ENCODE peak calls at places on chromosomes 6 and 20, in six cellular contexts. F, M, I, K, S and Y are unnamed samples. For H3K9me3, the result is how much of the 10 kb centered on the place peaks cover.

GRCh38 chr6:160494576-160494975 is 146.4 kb downstream of the SLC22A3 start:
- DNase-seq in F (no peak), M (no peak), I (no peak), K (no peak), S (no peak), Y (no peak)

GRCh38 chr6:27839303-27840081 is 72.7 kb downstream of the OR2B2 start:
- DNase-seq in F (no peak), M (peak), I (no peak), K (peak), S (peak), Y (peak)

GRCh38 chr20:35059612-35060011 is 33.0 kb downstream of the TRPC4AP start:
- DNase-seq in F (no peak), M (no peak), I (no peak), K (no peak), S (no peak), Y (no peak)

GRCh38 chr20:13492001-13492480 is 146.7 kb downstream of the TASP1 start:
- DNase-seq in F (peak), M (no peak), I (no peak), K (peak), S (no peak), Y (peak)

GRCh38 chr6:52537001-52537753 is 39.7 kb downstream of the TRAM2 start:
- DNase-seq in F (no peak), M (no peak), I (no peak), K (no peak), S (no peak), Y (no peak)

GRCh38 chr6:24493945-24494725 is 634 bp upstream of the ALDH5A1 start:
- DNase-seq in F (no peak), M (no peak), I (no peak), K (no peak), S (no peak), Y (no peak)

GRCh38 chr6:113969888-113970807 is 800 bp downstream of the HDAC2 start:
- DNase-seq in F (no peak), M (peak), I (peak), K (peak), S (peak), Y (peak)

GRCh38 chr6:44116643-44117382 is 10.4 kb downstream of the MRPL14 start:
- DNase-seq in F (peak), M (no peak), I (no peak), K (peak), S (no peak), Y (no peak)

GRCh38 chr6:158389188-158389919 is 77.1 kb downstream of the TULP4 start:
- DNase-seq in F (no peak), M (no peak), I (no peak), K (no peak), S (no peak), Y (no peak)

GRCh38 chr6:148973809-148974208 is 227.0 kb downstream of the UST start:
- DNase-seq in F (no peak), M (no peak), I (no peak), K (peak), S (no peak), Y (no peak)

GRCh38 chr6:160057080-160057479 is 64.5 kb upstream of the SLC22A1 start:
- DNase-seq in F (no peak), M (peak), I (no peak), K (no peak), S (no peak), Y (no peak)

GRCh38 chr6:37137881-37138568 is 31.9 kb upstream of the PIM1 start:
- DNase-seq in F (peak), M (no peak), I (no peak), K (peak), S (no peak), Y (no peak)

GRCh38 chr20:23340524-23340923 is 10.1 kb upstream of the NXT1 start:
- DNase-seq in F (no peak), M (peak), I (no peak), K (peak), S (peak), Y (peak)

GRCh38 chr6:17600527-17601388 is 656 bp downstream of the FAM8A1 start:
- DNase-seq in F (no peak), M (peak), I (peak), K (peak), S (peak), Y (peak)

GRCh38 chr20:24060851-24061590 is 72.4 kb upstream of the GGTLC1 start:
- DNase-seq in F (no peak), M (no peak), I (no peak), K (no peak), S (no peak), Y (no peak)

GRCh38 chr6:333379-334002 is 41.2 kb downstream of the DUSP22 start:
- DNase-seq in F (no peak), M (no peak), I (no peak), K (no peak), S (peak), Y (peak)

GRCh38 chr6:36169023-36170007 is 27.2 kb upstream of the BRPF3 start:
- DNase-seq in F (no peak), M (no peak), I (no peak), K (no peak), S (no peak), Y (no peak)

GRCh38 chr6:27188206-27188884 is 59.2 kb upstream of the PRSS16 start:
- DNase-seq in F (no peak), M (peak), I (peak), K (peak), S (peak), Y (peak)

GRCh38 chr20:58208944-58209343 is 19.5 kb downstream of the ANKRD60 start:
- DNase-seq in F (no peak), M (no peak), I (no peak), K (no peak), S (no peak), Y (no peak)

GRCh38 chr20:19449051-19449450 is 236.6 kb downstream of the SLC24A3 start:
- DNase-seq in F (no peak), M (peak), I (no peak), K (no peak), S (peak), Y (peak)

GRCh38 chr6:75611702-75612375 is 10.2 kb downstream of the SENP6 start:
- DNase-seq in F (no peak), M (no peak), I (no peak), K (no peak), S (no peak), Y (no peak)

GRCh38 chr6:31083742-31084354 is 28.5 kb downstream of the C6orf15 start:
- DNase-seq in F (peak), M (peak), I (peak), K (peak), S (peak), Y (peak)

GRCh38 chr6:131255434-131255833 is 120.2 kb downstream of the AKAP7 start:
- DNase-seq in F (no peak), M (no peak), I (no peak), K (no peak), S (no peak), Y (no peak)

GRCh38 chr6:39402239-39402751 is 79.8 kb upstream of the KCNK16 start:
- DNase-seq in F (no peak), M (no peak), I (no peak), K (no peak), S (no peak), Y (no peak)
- H3K4me3 ChIP-seq in F (no peak), M (no peak), I (no peak), K (no peak), S (no peak), Y (no peak)

GRCh38 chr20:59652381-59652780 is 48.0 kb downstream of the PHACTR3 start:
- DNase-seq in F (no peak), M (no peak), I (no peak), K (no peak), S (no peak), Y (no peak)

GRCh38 chr20:59661141-59661540 is 56.8 kb downstream of the PHACTR3 start:
- DNase-seq in F (no peak), M (no peak), I (no peak), K (no peak), S (no peak), Y (no peak)

GRCh38 chr20:59657459-59658046 is 53.2 kb downstream of the PHACTR3 start:
- DNase-seq in F (no peak), M (no peak), I (no peak), K (no peak), S (no peak), Y (no peak)

GRCh38 chr20:59661621-59662020 is 57.3 kb downstream of the PHACTR3 start:
- DNase-seq in F (no peak), M (no peak), I (no peak), K (no peak), S (no peak), Y (no peak)

GRCh38 chr20:59656417-59656816 is 52.1 kb downstream of the PHACTR3 start:
- DNase-seq in F (no peak), M (no peak), I (no peak), K (no peak), S (no peak), Y (no peak)
- H3K9me3 ChIP-seq in F (under half), M (under half), I (under half), K (under half), S (under half), Y (under half)

GRCh38 chr6:32189742-32190053 is 304 bp downstream of the PBX2 start:
- DNase-seq in F (no peak), M (no peak), I (no peak), K (peak), S (peak), Y (peak)

GRCh38 chr6:32190054-32190945 is at the start of gene PBX2:
- DNase-seq in F (peak), M (peak), I (peak), K (peak), S (peak), Y (peak)

GRCh38 chr6:32192608-32193039 is at the start of gene GPSM3:
- DNase-seq in F (no peak), M (peak), I (peak), K (no peak), S (peak), Y (peak)

GRCh38 chr6:32191696-32192607 is 491 bp downstream of the GPSM3 start:
- DNase-seq in F (no peak), M (no peak), I (peak), K (no peak), S (no peak), Y (no peak)

GRCh38 chr6:32190946-32191677 is 1.1 kb upstream of the PBX2 start:
- DNase-seq in F (no peak), M (no peak), I (no peak), K (no peak), S (no peak), Y (no peak)
- H3K4me3 ChIP-seq in F (peak), M (no peak), I (peak), K (no peak), S (no peak), Y (peak)

GRCh38 chr6:137163732-137164318 is 9.6 kb downstream of the IL22RA2 start:
- DNase-seq in F (no peak), M (no peak), I (no peak), K (no peak), S (no peak), Y (no peak)

GRCh38 chr6:137160763-137161162 is 12.7 kb downstream of the IL22RA2 start:
- DNase-seq in F (no peak), M (no peak), I (no peak), K (no peak), S (no peak), Y (no peak)

GRCh38 chr6:137162692-137163303 is 10.6 kb downstream of the IL22RA2 start:
- DNase-seq in F (no peak), M (no peak), I (no peak), K (no peak), S (no peak), Y (no peak)

GRCh38 chr6:137159912-137160311 is 13.5 kb downstream of the IL22RA2 start:
- DNase-seq in F (no peak), M (no peak), I (no peak), K (no peak), S (no peak), Y (no peak)

GRCh38 chr6:137161975-137162374 is 11.5 kb downstream of the IL22RA2 start:
- DNase-seq in F (no peak), M (no peak), I (no peak), K (no peak), S (no peak), Y (peak)
- H3K9me3 ChIP-seq in F (under half), M (under half), I (under half), K (under half), S (under half), Y (under half)

GRCh38 chr20:36645353-36645752 is 643 bp downstream of the SLA2 start:
- DNase-seq in F (no peak), M (no peak), I (no peak), K (no peak), S (no peak), Y (no peak)
- H3K4me3 ChIP-seq in F (no peak), M (no peak), I (peak), K (no peak), S (no peak), Y (no peak)

DNA sequence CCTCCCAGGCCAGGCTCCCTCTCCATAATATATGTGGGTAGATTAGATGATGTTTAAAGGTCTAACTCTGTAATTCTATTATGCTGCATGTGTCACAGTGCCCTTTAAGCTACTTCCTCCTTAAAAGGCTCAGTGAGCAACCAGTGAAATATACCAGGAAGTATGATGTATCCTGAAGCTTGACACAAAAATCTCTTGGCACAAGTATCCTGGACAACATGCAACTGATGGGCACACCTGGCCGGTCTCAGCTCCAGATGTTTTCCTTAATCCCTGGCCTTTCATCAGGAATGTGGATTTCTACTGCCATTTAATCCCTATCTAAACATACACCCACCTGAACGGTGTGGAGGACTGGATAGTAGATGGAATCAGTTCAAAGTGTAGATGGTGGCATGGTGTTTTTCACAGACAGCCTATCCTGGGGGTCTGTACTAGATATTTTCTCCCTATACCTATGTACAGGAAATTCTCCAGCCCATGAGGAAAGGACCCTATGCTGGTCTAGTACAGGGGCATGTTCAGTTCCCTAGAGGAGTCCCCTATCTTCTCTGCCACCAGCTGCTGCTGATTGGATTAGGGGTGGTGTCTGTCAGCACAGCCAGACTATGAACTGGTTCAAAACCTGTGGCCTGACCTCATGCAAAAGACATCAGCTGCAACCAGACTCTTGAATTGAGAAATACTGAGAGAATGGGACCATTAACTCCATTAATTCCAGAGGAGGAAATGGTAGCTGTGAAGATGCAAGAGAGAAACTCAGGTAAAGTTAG is 59.4 kb upstream of the CITED2 start:
- DNase-seq in F (no peak), M (peak), I (no peak), K (peak), S (no peak), Y (no peak)
- H3K9me3 ChIP-seq in F (under half), M (under half), I (under half), K (under half), S (under half), Y (under half)

DNA sequence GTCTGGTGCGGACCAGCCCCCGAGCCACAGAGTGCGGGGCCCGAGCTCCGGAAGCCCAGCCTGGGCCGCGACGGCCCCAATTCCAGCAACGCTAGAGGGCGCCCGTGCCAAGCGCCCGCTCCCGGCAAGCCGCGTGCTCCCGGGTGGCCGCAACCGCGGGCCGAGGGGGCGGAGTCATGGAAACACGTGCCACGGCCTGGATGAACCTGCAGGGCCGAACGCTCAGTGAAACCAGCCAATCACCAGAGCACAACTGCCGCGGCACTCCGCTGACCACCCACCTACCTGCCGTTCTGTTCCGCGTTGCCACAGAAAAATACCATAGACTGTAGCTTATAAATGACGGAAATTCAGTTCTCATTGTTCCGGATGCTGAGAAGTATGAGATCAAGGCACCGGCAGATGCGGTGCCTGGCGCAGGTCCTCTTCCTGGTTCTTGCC is 85.7 kb upstream of the FOXC1 start:
- DNase-seq in F (no peak), M (peak), I (peak), K (peak), S (peak), Y (peak)
- H3K4me3 ChIP-seq in F (no peak), M (no peak), I (peak), K (no peak), S (no peak), Y (no peak)

GRCh38 chr20:39800111-39800510 is 838.0 kb downstream of the DHX35 start:
- DNase-seq in F (no peak), M (no peak), I (no peak), K (no peak), S (no peak), Y (no peak)

GRCh38 chr20:39800548-39800947 is 838.4 kb downstream of the DHX35 start:
- DNase-seq in F (no peak), M (no peak), I (no peak), K (no peak), S (peak), Y (peak)

GRCh38 chr20:39799366-39799965 is 837.3 kb downstream of the DHX35 start:
- DNase-seq in F (no peak), M (no peak), I (no peak), K (no peak), S (no peak), Y (no peak)

GRCh38 chr20:39795401-39796272 is 833.5 kb downstream of the DHX35 start:
- DNase-seq in F (peak), M (no peak), I (no peak), K (no peak), S (peak), Y (peak)
- H3K9me3 ChIP-seq in F (under half), M (under half), I (under half), K (under half), S (under half), Y (under half)

DNA sequence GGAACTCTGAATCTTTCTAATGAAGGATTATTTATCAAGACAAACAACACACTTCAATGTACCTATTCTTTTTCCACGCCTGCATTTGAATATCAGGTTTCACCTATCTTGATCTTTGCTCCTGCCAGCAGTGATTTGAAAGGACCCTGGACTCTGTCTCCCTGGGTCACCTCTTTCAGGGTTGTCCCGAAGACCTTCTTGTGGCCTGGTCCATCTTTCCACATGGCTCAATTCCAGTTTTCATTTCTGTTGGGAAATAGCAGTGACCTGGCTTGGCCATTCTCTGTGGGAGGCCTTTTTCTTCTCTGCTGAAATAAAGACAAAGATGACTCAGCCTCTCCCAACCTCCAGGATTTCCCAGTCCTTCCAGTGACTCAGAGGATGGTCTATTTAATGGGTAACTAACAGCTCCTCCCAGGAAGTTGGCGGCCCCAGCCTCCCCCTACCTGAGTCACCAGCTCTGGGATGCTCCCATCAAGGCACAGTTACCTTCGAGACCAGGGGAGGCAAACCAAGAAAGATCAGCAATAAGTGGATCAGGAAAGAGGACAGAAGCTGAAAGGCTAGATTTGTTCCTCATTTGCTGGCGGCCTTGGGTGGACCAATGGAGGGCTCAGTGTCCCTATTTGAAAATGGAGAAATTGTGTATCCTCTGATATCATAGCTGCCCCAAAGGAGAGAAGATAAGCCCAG is 120.2 kb upstream of the RNF24 start:
- DNase-seq in F (peak), M (peak), I (no peak), K (peak), S (no peak), Y (no peak)
- H3K4me3 ChIP-seq in F (no peak), M (no peak), I (no peak), K (no peak), S (no peak), Y (no peak)